ENCODE peak calls at places on chromosome 16, in six cellular contexts. G, P, F, D, T and Y are unnamed samples.

GRCh38 chr16:75264999-75265910 is 13.8 kb upstream of the BCAR1 start:
- DNase-seq in G (no peak), P (peak; percentile 60), F (no peak), D (no peak), T (no peak), Y (no peak)

GRCh38 chr16:745739-746138 is 4.9 kb upstream of the CIAO3 start:
- DNase-seq in G (no peak), P (no peak), F (no peak), D (no peak), T (no peak), Y (no peak)

GRCh38 chr16:89828870-89829629 is 775 bp downstream of the SPIRE2 start:
- DNase-seq in G (no peak), P (no peak), F (no peak), D (no peak), T (no peak), Y (no peak)

GRCh38 chr16:20704281-20704680 is 6.8 kb upstream of the ACSM1 start:
- DNase-seq in G (no peak), P (no peak), F (no peak), D (no peak), T (no peak), Y (no peak)

GRCh38 chr16:82063456-82064082 is 28.5 kb downstream of the HSD17B2 start:
- DNase-seq in G (no peak), P (no peak), F (no peak), D (no peak), T (no peak), Y (peak; percentile 28)

GRCh38 chr16:78606572-78606971 is 507.1 kb downstream of the WWOX start:
- DNase-seq in G (no peak), P (no peak), F (no peak), D (peak; percentile 5), T (no peak), Y (no peak)

GRCh38 chr16:89114159-89114981 is 20.7 kb downstream of the ACSF3 start:
- DNase-seq in G (no peak), P (no peak), F (peak; percentile 25), D (no peak), T (no peak), Y (no peak)

GRCh38 chr16:84720180-84720579 is 20.4 kb downstream of the USP10 start:
- DNase-seq in G (no peak), P (no peak), F (peak; percentile 54), D (no peak), T (no peak), Y (peak; percentile 52)

GRCh38 chr16:4915226-4915761 is 21.7 kb downstream of the PPL start:
- DNase-seq in G (no peak), P (no peak), F (peak; percentile 97), D (no peak), T (no peak), Y (no peak)

GRCh38 chr16:119835-120234 is 18.6 kb downstream of the NPRL3 start:
- DNase-seq in G (no peak), P (no peak), F (no peak), D (no peak), T (no peak), Y (no peak)

GRCh38 chr16:11913425-11914079 is 2.2 kb downstream of the GSPT1 start:
- DNase-seq in G (peak; percentile 16), P (no peak), F (no peak), D (no peak), T (no peak), Y (no peak)

GRCh38 chr16:57213462-57213861 is 27.3 kb downstream of the RSPRY1 start:
- DNase-seq in G (no peak), P (no peak), F (peak; percentile 31), D (no peak), T (no peak), Y (no peak)

GRCh38 chr16:57771141-57771785 is 31.0 kb downstream of the KIFC3 start:
- DNase-seq in G (no peak), P (no peak), F (no peak), D (no peak), T (no peak), Y (no peak)

GRCh38 chr16:66479661-66480264 is 52.7 kb downstream of the BEAN1 start:
- DNase-seq in G (no peak), P (no peak), F (no peak), D (no peak), T (no peak), Y (no peak)

GRCh38 chr16:80924372-80924978 is 82.2 kb downstream of the CMC2 start:
- DNase-seq in G (peak; percentile 47), P (peak; percentile 32), F (peak; percentile 61), D (peak; percentile 57), T (no peak), Y (no peak)

GRCh38 chr16:69166221-69166833 is 20.6 kb upstream of the SNTB2 start:
- DNase-seq in G (peak; percentile 90), P (no peak), F (peak; percentile 46), D (no peak), T (no peak), Y (peak; percentile 47)

GRCh38 chr16:67897231-67897630 is 4.2 kb downstream of the PSKH1 start:
- DNase-seq in G (no peak), P (peak; percentile 42), F (peak; percentile 71), D (no peak), T (no peak), Y (no peak)

GRCh38 chr16:60166111-60166510 is 1432.0 kb upstream of the GOT2 start:
- DNase-seq in G (no peak), P (no peak), F (no peak), D (no peak), T (no peak), Y (no peak)

GRCh38 chr16:25126820-25127232 is 15.3 kb downstream of the LCMT1 start:
- DNase-seq in G (peak; percentile 53), P (no peak), F (peak; percentile 92), D (no peak), T (peak; percentile 48), Y (no peak)

GRCh38 chr16:30166202-30166902 is 17.1 kb upstream of the CORO1A start:
- DNase-seq in G (no peak), P (no peak), F (no peak), D (no peak), T (no peak), Y (no peak)

GRCh38 chr16:68401871-68402747 is 46.2 kb downstream of the SMPD3 start:
- DNase-seq in G (peak; percentile 37), P (no peak), F (peak; percentile 72), D (no peak), T (no peak), Y (no peak)

GRCh38 chr16:15671530-15672117 is 21.6 kb downstream of the NDE1 start:
- DNase-seq in G (no peak), P (no peak), F (no peak), D (no peak), T (no peak), Y (no peak)

GRCh38 chr16:66175580-66175979 is 190.9 kb upstream of the CDH5 start:
- DNase-seq in G (no peak), P (no peak), F (no peak), D (no peak), T (no peak), Y (no peak)

GRCh38 chr16:4682616-4683254 is 10.6 kb upstream of the NUDT16L1 start:
- DNase-seq in G (peak; percentile 53), P (no peak), F (peak; percentile 31), D (peak; percentile 48), T (no peak), Y (no peak)

GRCh38 chr16:81172769-81173658 is 65.5 kb upstream of the BCO1 start:
- DNase-seq in G (no peak), P (no peak), F (no peak), D (no peak), T (no peak), Y (no peak)

GRCh38 chr16:85674828-85675227 is 13.9 kb downstream of the GINS2 start:
- DNase-seq in G (no peak), P (no peak), F (no peak), D (no peak), T (no peak), Y (no peak)

GRCh38 chr16:20484726-20485125 is 33.4 kb downstream of the ACSM2A start:
- DNase-seq in G (no peak), P (no peak), F (no peak), D (no peak), T (no peak), Y (no peak)

GRCh38 chr16:89720520-89720858 is 209 bp downstream of the VPS9D1 start:
- DNase-seq in G (no peak), P (peak; percentile 44), F (peak; percentile 28), D (no peak), T (no peak), Y (peak; percentile 57)

GRCh38 chr16:7651803-7652570 is 319.3 kb downstream of the RBFOX1 start:
- DNase-seq in G (no peak), P (no peak), F (no peak), D (no peak), T (no peak), Y (no peak)

GRCh38 chr16:10665166-10665565 is 29.6 kb downstream of the TEKT5 start:
- DNase-seq in G (no peak), P (no peak), F (no peak), D (no peak), T (no peak), Y (no peak)

GRCh38 chr16:19776565-19776964 is 58.5 kb downstream of the IQCK start:
- DNase-seq in G (no peak), P (no peak), F (no peak), D (no peak), T (no peak), Y (no peak)

GRCh38 chr16:54932737-54933254 is 2.1 kb downstream of the IRX5 start:
- DNase-seq in G (no peak), P (no peak), F (no peak), D (peak; percentile 28), T (no peak), Y (no peak)

GRCh38 chr16:78926723-78927200 is 673.8 kb downstream of the MAF start:
- DNase-seq in G (no peak), P (no peak), F (no peak), D (no peak), T (peak; percentile 46), Y (peak; percentile 40)

GRCh38 chr16:88905563-88905962 is 39.1 kb upstream of the PABPN1L start:
- DNase-seq in G (peak; percentile 13), P (no peak), F (peak; percentile 8), D (no peak), T (no peak), Y (no peak)

GRCh38 chr16:48576927-48577326 is 33.1 kb downstream of the N4BP1 start:
- DNase-seq in G (peak; percentile 34), P (no peak), F (peak; percentile 31), D (no peak), T (no peak), Y (no peak)

GRCh38 chr16:85554791-85555548 is 58.2 kb upstream of the GSE1 start:
- DNase-seq in G (peak; percentile 65), P (peak; percentile 70), F (peak; percentile 77), D (no peak), T (peak; percentile 28), Y (peak; percentile 77)

GRCh38 chr16:54928421-54929089 is 2.1 kb upstream of the IRX5 start:
- DNase-seq in G (peak; percentile 35), P (peak; percentile 77), F (peak; percentile 16), D (peak; percentile 38), T (no peak), Y (peak; percentile 60)

GRCh38 chr16:12800751-12801308 is 2.9 kb downstream of the CPPED1 start:
- DNase-seq in G (no peak), P (no peak), F (peak; percentile 18), D (no peak), T (no peak), Y (no peak)

GRCh38 chr16:67429053-67429798 is 1.7 kb upstream of the HSD11B2 start:
- DNase-seq in G (no peak), P (no peak), F (no peak), D (no peak), T (no peak), Y (no peak)

GRCh38 chr16:4386951-4387565 is 15.4 kb downstream of the VASN start:
- DNase-seq in G (no peak), P (no peak), F (peak; percentile 55), D (no peak), T (no peak), Y (no peak)